ENCODE peak calls at places on chromosome 16, in five cellular contexts. C is left ventricle myocardium inferior; R is transverse colon; F is AG10803; E is activated CD8-positive, alpha-beta T cell treated with anti-CD3 and anti-CD28 coated beads for 36 hours. N is an unnamed sample.

GRCh38 chr16:89606006-89606405 is 7.4 kb upstream of the DPEP1 start:
- DNase-seq in C (no peak), E (no peak), R (no peak), F (no peak), N (no peak)

GRCh38 chr16:48317614-48318013 is 67.6 kb downstream of the SIAH1 start:
- DNase-seq in E (peak; percentile 58), C (no peak), F (peak; percentile 74), R (no peak), N (no peak)

GRCh38 chr16:21598676-21599157 is 660 bp upstream of the METTL9 start:
- DNase-seq in R (peak; percentile 31), F (no peak), E (peak; percentile 41), C (no peak), N (no peak)

GRCh38 chr16:20868890-20869289 is 31.3 kb downstream of the DCUN1D3 start:
- DNase-seq in R (peak; percentile 88), F (peak; percentile 73), E (no peak), C (peak; percentile 92), N (no peak)

GRCh38 chr16:1992475-1993292 is 2.9 kb downstream of the SYNGR3 start:
- DNase-seq in F (no peak), C (no peak), E (no peak), R (no peak), N (no peak)

GRCh38 chr16:75801307-75801706 is 75.0 kb upstream of the CPHXL start:
- DNase-seq in C (no peak), R (no peak), E (no peak), F (no peak), N (no peak)

GRCh38 chr16:5502467-5502869 is 404.9 kb upstream of the EEF2KMT start:
- DNase-seq in F (no peak), R (peak; percentile 10), E (peak; percentile 10), C (no peak), N (no peak)

GRCh38 chr16:78663690-78664089 is 564.2 kb downstream of the WWOX start:
- DNase-seq in C (no peak), F (no peak), R (no peak), E (no peak), N (no peak)

GRCh38 chr16:53901396-53901795 is 197.4 kb downstream of the FTO start:
- DNase-seq in C (no peak), E (no peak), R (no peak), F (no peak), N (no peak)

GRCh38 chr16:1538804-1539520 is 5.5 kb downstream of the TMEM204 start:
- DNase-seq in R (no peak), F (no peak), C (no peak), E (peak; percentile 70), N (no peak)

GRCh38 chr16:728131-728889 is 1.4 kb downstream of the HAGHL start:
- DNase-seq in F (peak; percentile 72), C (peak; percentile 65), R (peak; percentile 79), E (peak; percentile 72), N (peak; percentile 71)

GRCh38 chr16:58418601-58419000 is 26.3 kb downstream of the GINS3 start:
- DNase-seq in F (no peak), R (no peak), C (peak; percentile 74), E (no peak), N (no peak)

GRCh38 chr16:75942901-75943300 is 216.6 kb upstream of the CPHXL start:
- DNase-seq in F (no peak), E (no peak), C (no peak), R (no peak), N (no peak)

GRCh38 chr16:79316004-79316458 is 284.5 kb downstream of the MAF start:
- DNase-seq in C (no peak), E (peak; percentile 82), R (no peak), F (no peak), N (no peak)

GRCh38 chr16:51569204-51569911 is 418.3 kb upstream of the SALL1 start:
- DNase-seq in E (no peak), F (peak; percentile 11), R (no peak), C (no peak), N (no peak)

GRCh38 chr16:11565665-11566064 is 21.1 kb downstream of the LITAF start:
- DNase-seq in R (no peak), E (no peak), F (no peak), C (no peak), N (no peak)

GRCh38 chr16:49854227-49855203 is 1.4 kb downstream of the ZNF423 start:
- DNase-seq in R (peak; percentile 39), C (peak; percentile 53), F (no peak), E (peak; percentile 4), N (no peak)
- TF ChIP-seq CTCF in R (no peak), C (no peak), F (no peak), E (no peak), N (no peak)

GRCh38 chr16:56956756-56957155 is 5.0 kb upstream of the CETP start:
- DNase-seq in F (no peak), E (peak; percentile 54), C (no peak), R (no peak), N (no peak)
- TF ChIP-seq CTCF in F (no peak), E (no peak), C (no peak), R (no peak), N (no peak)

DNA sequence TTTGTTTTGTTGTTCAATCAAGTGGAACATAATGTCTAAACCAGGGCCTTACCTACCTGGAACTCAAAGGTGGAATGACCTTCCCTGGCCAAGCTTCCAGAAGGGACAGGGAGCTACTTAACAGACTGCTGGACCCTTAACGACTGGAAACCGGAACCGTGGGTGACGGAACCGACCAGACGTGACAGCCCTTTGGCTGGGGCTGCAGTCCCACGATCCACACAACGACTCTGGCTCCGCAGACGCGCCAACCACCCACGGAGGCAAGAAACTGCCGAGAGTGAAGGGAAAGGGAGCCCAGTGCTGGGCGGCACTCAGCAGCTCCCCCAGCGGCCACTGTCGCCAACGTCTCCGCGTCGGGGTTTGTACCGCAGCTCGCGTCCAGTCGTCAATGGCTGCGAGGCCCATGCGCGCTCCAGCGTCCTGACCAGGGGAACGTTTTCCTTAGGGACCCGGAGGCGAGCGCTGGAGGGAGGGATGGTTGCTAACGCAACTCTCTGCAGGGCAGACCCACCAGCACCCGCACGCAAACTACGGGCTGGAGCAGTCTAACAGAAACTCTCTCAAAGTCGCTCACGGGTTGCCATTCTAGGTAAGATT is 5.5 kb upstream of the KIF22 start:
- DNase-seq in F (peak; percentile 50), E (peak; percentile 84), C (peak; percentile 79), R (peak; percentile 69), N (peak; percentile 65)
- TF ChIP-seq CTCF in F (peak; percentile 78), E (peak; percentile 91), C (peak; percentile 92), R (peak; percentile 62), N (peak; percentile 47)

GRCh38 chr16:83308414-83308813 is 499.4 kb upstream of the HSBP1 start:
- DNase-seq in E (no peak), C (no peak), F (no peak), R (no peak), N (no peak)
- TF ChIP-seq CTCF in E (no peak), C (no peak), F (no peak), R (no peak), N (no peak)

GRCh38 chr16:81885976-81886586 is 107.0 kb downstream of the PLCG2 start:
- DNase-seq in E (peak; percentile 22), C (no peak), R (no peak), F (peak; percentile 25), N (no peak)
- TF ChIP-seq CTCF in E (peak; percentile 83), C (peak; percentile 72), R (peak; percentile 68), F (peak; percentile 70), N (peak; percentile 46)

GRCh38 chr16:4315185-4316102 is at the start of gene GLIS2:
- DNase-seq in C (peak; percentile 84), R (peak; percentile 60), E (peak; percentile 37), F (peak; percentile 83), N (peak; percentile 41)

GRCh38 chr16:4313563-4314531 is 2.0 kb upstream of the GLIS2 start:
- DNase-seq in R (peak; percentile 50), E (peak; percentile 35), F (no peak), C (no peak), N (no peak)

GRCh38 chr16:4316732-4317461 is 1.0 kb downstream of the GLIS2 start:
- DNase-seq in R (peak; percentile 30), E (no peak), F (no peak), C (peak; percentile 60), N (no peak)

GRCh38 chr16:4316103-4316731 is 350 bp downstream of the GLIS2 start:
- DNase-seq in E (peak; percentile 29), C (no peak), R (no peak), F (no peak), N (no peak)

DNA sequence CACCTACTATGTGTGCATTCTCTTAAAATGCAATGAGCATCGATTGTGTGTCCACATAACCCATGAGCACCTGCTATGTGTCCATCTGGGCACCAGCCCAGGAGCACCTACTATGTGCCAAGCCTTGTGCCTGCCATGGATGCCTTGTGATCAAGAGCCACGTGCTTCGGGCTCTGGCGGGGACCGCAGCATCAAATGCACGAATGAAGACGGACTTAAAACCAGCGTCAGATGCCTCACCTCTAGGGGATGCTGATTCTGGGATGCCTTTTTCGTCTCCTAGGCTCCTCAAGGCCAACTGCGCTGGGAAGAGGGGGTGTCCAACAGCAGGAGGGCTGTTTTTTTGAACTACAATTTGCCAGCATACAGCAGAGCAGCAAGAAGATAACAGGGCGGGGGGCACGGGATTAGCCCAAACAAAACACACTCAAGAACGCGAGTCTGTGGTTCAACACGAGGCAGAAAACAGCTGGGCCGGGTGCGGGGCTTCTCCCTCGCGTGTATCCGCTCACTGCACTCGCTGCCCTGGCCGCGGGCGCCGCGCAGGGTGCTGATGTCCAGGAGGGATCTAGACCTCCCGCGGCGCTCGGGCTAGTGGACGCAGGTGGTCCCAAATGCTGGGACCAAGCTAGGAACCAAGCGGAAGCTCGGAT is 1.2 kb upstream of the GLIS2 start:
- DNase-seq in F (peak; percentile 56), E (peak; percentile 53), C (no peak), R (no peak), N (no peak)
- TF ChIP-seq CTCF in F (peak; percentile 36), E (no peak), C (no peak), R (no peak), N (no peak)